ENCODE peak calls at places on chromosomes 12 and 14, in nine cellular contexts. M is stomach, J is vagina, W is HCT116, R is upper lobe of left lung, P is breast epithelium, C is sigmoid colon, D is transverse colon, U is esophagus muscularis mucosa. O is an unnamed sample.

GRCh38 chr12:68963456-68963859 is 30.5 kb upstream of the CPM start:
- DNase-seq in M (no peak), J (no peak), W (no peak), R (no peak), P (no peak), C (no peak), D (no peak), U (no peak), O (no peak)

GRCh38 chr12:116504438-116504837 is 54.7 kb upstream of the MAP1LC3B2 start:
- DNase-seq in M (no peak), J (no peak), W (no peak), R (no peak), P (no peak), C (no peak), D (no peak), U (no peak), O (no peak)

GRCh38 chr12:76530531-76530930 is 29.0 kb downstream of the OSBPL8 start:
- DNase-seq in M (no peak), J (no peak), W (no peak), R (no peak), P (no peak), C (no peak), D (no peak), U (no peak), O (no peak)

GRCh38 chr12:122368361-122369073 is 54.0 kb downstream of the CLIP1 start:
- DNase-seq in M (no peak), J (no peak), W (no peak), R (no peak), P (no peak), C (no peak), D (no peak), U (no peak), O (no peak)

GRCh38 chr12:3655331-3655900 is 97.5 kb downstream of the CRACR2A start:
- DNase-seq in M (no peak), J (no peak), W (no peak), R (no peak), P (no peak), C (no peak), D (no peak), U (no peak), O (no peak)

GRCh38 chr14:61034416-61035100 is 53.5 kb downstream of the SLC38A6 start:
- DNase-seq in M (no peak), J (no peak), W (no peak), R (no peak), P (no peak), C (no peak), D (peak; percentile 15), U (no peak), O (no peak)

GRCh38 chr12:43836455-43836989 is 641 bp downstream of the TMEM117 start:
- DNase-seq in M (no peak), J (no peak), W (no peak), R (no peak), P (no peak), C (no peak), D (no peak), U (no peak), O (no peak)

GRCh38 chr14:22291406-22291805 is 297.6 kb downstream of the DAD1 start:
- DNase-seq in M (no peak), J (no peak), W (no peak), R (no peak), P (no peak), C (no peak), D (no peak), U (no peak), O (no peak)

GRCh38 chr12:65943388-65944137 is 119.3 kb downstream of the HMGA2 start:
- DNase-seq in M (no peak), J (no peak), W (no peak), R (no peak), P (no peak), C (no peak), D (no peak), U (no peak), O (no peak)

GRCh38 chr12:65415826-65416225 is 137.3 kb downstream of the MSRB3 start:
- DNase-seq in M (no peak), J (no peak), W (no peak), R (no peak), P (no peak), C (no peak), D (no peak), U (no peak), O (no peak)

GRCh38 chr12:57190037-57190436 is 26.6 kb upstream of the NXPH4 start:
- DNase-seq in M (no peak), J (no peak), W (no peak), R (no peak), P (no peak), C (no peak), D (no peak), U (no peak), O (no peak)

GRCh38 chr14:76551906-76552305 is 176.0 kb downstream of the ESRRB start:
- DNase-seq in M (no peak), J (no peak), W (no peak), R (no peak), P (no peak), C (no peak), D (no peak), U (no peak), O (no peak)

GRCh38 chr14:89027097-89027740 is 202.8 kb downstream of the TTC8 start:
- DNase-seq in M (peak; percentile 61), J (no peak), W (peak; percentile 13), R (peak; percentile 95), P (no peak), C (peak; percentile 71), D (peak; percentile 55), U (peak; percentile 72), O (peak; percentile 92)

GRCh38 chr14:85519661-85520305 is 10.2 kb upstream of the FLRT2 start:
- DNase-seq in M (no peak), J (no peak), W (no peak), R (no peak), P (no peak), C (no peak), D (no peak), U (no peak), O (no peak)

GRCh38 chr12:118603610-118604361 is 227.4 kb downstream of the SUDS3 start:
- DNase-seq in M (no peak), J (no peak), W (no peak), R (no peak), P (no peak), C (no peak), D (no peak), U (no peak), O (no peak)

GRCh38 chr12:6493580-6494350 is at the start of gene NCAPD2:
- DNase-seq in M (peak; percentile 95), J (peak; percentile 98), W (peak; percentile 91), R (peak; percentile 97), P (peak; percentile 95), C (peak; percentile 98), D (peak; percentile 96), U (peak; percentile 98), O (peak; percentile 85)
- TF ChIP-seq POLR2A in M (no peak), J (no peak), W (peak; percentile 27), R (no peak), P (no peak), C (no peak), D (peak; percentile 6), U (peak; percentile 6), O (peak; percentile 77)

GRCh38 chr12:23659151-23659550 is 290.3 kb downstream of the SOX5 start:
- DNase-seq in M (no peak), J (no peak), W (no peak), R (no peak), P (no peak), C (no peak), D (no peak), U (no peak), O (no peak)

GRCh38 chr12:23657598-23657997 is 291.9 kb downstream of the SOX5 start:
- DNase-seq in M (no peak), J (no peak), W (no peak), R (no peak), P (no peak), C (no peak), D (no peak), U (no peak), O (no peak)

GRCh38 chr12:23655884-23656283 is 293.6 kb downstream of the SOX5 start:
- DNase-seq in M (no peak), J (no peak), W (no peak), R (no peak), P (no peak), C (no peak), D (no peak), U (no peak), O (no peak)

DNA sequence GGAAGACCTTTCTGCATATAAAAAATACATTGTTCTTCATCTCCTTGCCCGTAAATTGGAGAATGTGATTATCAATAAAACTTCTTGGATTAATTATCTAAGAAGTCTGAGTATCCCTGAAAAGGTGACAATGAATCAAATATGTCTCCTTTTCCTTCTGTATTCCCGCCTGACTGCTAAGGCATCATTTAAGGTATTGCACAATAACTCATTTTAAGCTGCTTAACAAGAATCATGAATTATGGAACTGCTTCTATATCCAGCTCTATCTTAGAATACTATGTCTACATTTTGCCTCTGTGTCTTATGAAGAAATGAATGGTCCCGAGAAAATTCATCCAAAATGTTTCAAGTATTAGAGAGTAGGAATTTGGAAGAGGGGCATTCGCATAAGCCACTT is 294.4 kb downstream of the SOX5 start:
- DNase-seq in M (no peak), J (no peak), W (no peak), R (no peak), P (no peak), C (no peak), D (no peak), U (no peak), O (no peak)
- TF ChIP-seq POLR2AphosphoS5 in M (no peak), J (no peak), W (no peak), R (no peak), P (no peak), C (no peak), D (no peak), U (no peak), O (no peak)

GRCh38 chr14:100283984-100284881 is 22.0 kb downstream of the SLC25A29 start:
- DNase-seq in M (peak; percentile 22), J (no peak), W (no peak), R (no peak), P (no peak), C (no peak), D (peak; percentile 8), U (no peak), O (no peak)
- TF ChIP-seq POLR2A in M (no peak), J (no peak), W (no peak), R (no peak), P (no peak), C (no peak), D (no peak), U (no peak), O (no peak)

DNA sequence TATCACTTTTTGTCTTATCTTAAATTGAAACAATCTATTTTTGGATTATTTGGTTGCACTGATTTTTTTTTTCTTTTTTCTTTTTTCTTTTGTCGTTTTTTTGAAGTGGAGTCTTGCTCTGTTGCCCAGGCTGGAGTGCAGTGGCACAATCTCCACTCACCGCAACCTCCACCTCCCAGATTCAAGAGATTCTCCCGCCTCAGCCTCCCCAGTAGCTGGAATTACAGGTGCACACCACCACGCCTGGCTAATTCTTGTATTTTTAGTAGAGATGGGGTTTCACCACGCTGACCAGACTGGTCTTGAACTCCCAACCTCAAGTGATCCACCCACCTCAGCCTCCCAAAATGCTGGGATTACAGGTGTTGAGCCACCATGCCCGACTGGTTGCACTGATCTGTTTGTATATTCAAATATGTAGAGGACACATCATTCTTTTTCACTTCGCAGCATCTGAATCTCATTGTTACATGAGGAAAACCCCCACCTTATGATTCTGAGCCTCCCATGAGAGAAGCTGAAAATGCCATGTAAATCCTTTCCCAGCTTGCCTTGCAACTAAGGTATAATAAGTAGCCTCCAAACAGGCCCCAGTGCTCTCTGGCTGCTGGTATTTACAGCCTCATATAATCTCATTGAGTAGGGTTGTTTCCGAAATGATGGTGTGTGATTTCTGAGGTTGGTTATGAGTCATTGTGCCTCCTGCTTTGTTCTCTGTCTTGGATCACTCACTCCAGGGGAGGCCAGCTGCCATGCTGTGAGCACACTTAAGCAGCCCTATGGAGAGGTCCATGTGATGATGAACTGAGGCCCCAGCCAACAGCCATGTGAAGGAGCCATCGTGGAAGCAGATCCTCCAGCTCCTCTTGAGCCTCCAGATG is 5.2 kb upstream of the HSP90B1 start:
- DNase-seq in M (no peak), J (no peak), W (peak; percentile 39), R (no peak), P (no peak), C (no peak), D (no peak), U (no peak), O (peak; percentile 17)
- TF ChIP-seq POLR2AphosphoS5 in M (no peak), J (no peak), W (no peak), R (no peak), P (no peak), C (no peak), D (no peak), U (no peak), O (peak; percentile 95)

O was measured in GM12892.